ENCODE peak calls at places on chromosomes 7 and 10, in six cellular contexts. One of them, this sample, is unnamed. For H3K4me1, the result is how much of the 10 kb centered on the place peaks cover.

GRCh38 chr10:132841254-132841975 is 55.5 kb upstream of the NKX6-2 start:
- DNase-seq in body of pancreas: no peak
- DNase-seq in ovary: no peak
- DNase-seq in hepatocyte: no peak
- DNase-seq in mammary epithelial cell: no peak
- DNase-seq in A549: no peak
- DNase-seq in this sample: no peak

GRCh38 chr10:780536-781524 is 91.4 kb upstream of the DIP2C start:
- DNase-seq in mammary epithelial cell: no peak
- DNase-seq in ovary: no peak
- DNase-seq in hepatocyte: no peak
- DNase-seq in body of pancreas: no peak
- DNase-seq in A549: no peak
- DNase-seq in this sample: no peak

GRCh38 chr7:106430535-106431455 is 146.0 kb upstream of the NAMPT start:
- DNase-seq in ovary: no peak
- DNase-seq in mammary epithelial cell: no peak
- DNase-seq in body of pancreas: no peak
- DNase-seq in hepatocyte: no peak
- DNase-seq in A549: no peak
- DNase-seq in this sample: no peak

GRCh38 chr10:31204090-31204489 is 114.9 kb upstream of the ZEB1 start:
- DNase-seq in mammary epithelial cell: no peak
- DNase-seq in A549: no peak
- DNase-seq in body of pancreas: no peak
- DNase-seq in ovary: no peak
- DNase-seq in hepatocyte: no peak
- DNase-seq in this sample: no peak

GRCh38 chr10:68330852-68331454 is 911 bp upstream of the HNRNPH3 start:
- DNase-seq in body of pancreas: peak
- DNase-seq in A549: peak
- DNase-seq in mammary epithelial cell: no peak
- DNase-seq in ovary: peak
- DNase-seq in hepatocyte: peak
- DNase-seq in this sample: no peak

GRCh38 chr7:17651296-17651695 is 289.0 kb downstream of the SNX13 start:
- DNase-seq in A549: no peak
- DNase-seq in hepatocyte: no peak
- DNase-seq in body of pancreas: no peak
- DNase-seq in mammary epithelial cell: no peak
- DNase-seq in ovary: no peak
- DNase-seq in this sample: no peak

GRCh38 chr10:103793429-103793828 is 61.9 kb downstream of the SH3PXD2A start:
- DNase-seq in A549: peak
- DNase-seq in ovary: no peak
- DNase-seq in body of pancreas: no peak
- DNase-seq in mammary epithelial cell: no peak
- DNase-seq in hepatocyte: no peak
- DNase-seq in this sample: no peak

GRCh38 chr10:115981056-115981455 is 291.9 kb downstream of the GFRA1 start:
- DNase-seq in hepatocyte: no peak
- DNase-seq in mammary epithelial cell: no peak
- DNase-seq in body of pancreas: no peak
- DNase-seq in ovary: no peak
- DNase-seq in A549: no peak
- DNase-seq in this sample: no peak

GRCh38 chr10:109432281-109432680 is 491.0 kb downstream of the XPNPEP1 start:
- DNase-seq in A549: no peak
- DNase-seq in ovary: no peak
- DNase-seq in mammary epithelial cell: no peak
- DNase-seq in hepatocyte: no peak
- DNase-seq in body of pancreas: no peak
- DNase-seq in this sample: no peak

GRCh38 chr10:6920072-6921019 is 340.3 kb upstream of the PRKCQ start:
- DNase-seq in ovary: peak
- DNase-seq in hepatocyte: peak
- DNase-seq in A549: peak
- DNase-seq in mammary epithelial cell: peak
- DNase-seq in body of pancreas: peak
- DNase-seq in this sample: peak

GRCh38 chr10:96415896-96416554 is 57.2 kb upstream of the OPALIN start:
- DNase-seq in body of pancreas: no peak
- DNase-seq in hepatocyte: no peak
- DNase-seq in mammary epithelial cell: peak
- DNase-seq in A549: no peak
- DNase-seq in ovary: no peak
- DNase-seq in this sample: no peak

GRCh38 chr10:32327364-32327691 is 19.6 kb downstream of the EPC1 start:
- DNase-seq in body of pancreas: no peak
- DNase-seq in mammary epithelial cell: no peak
- DNase-seq in ovary: no peak
- DNase-seq in A549: no peak
- DNase-seq in hepatocyte: no peak
- DNase-seq in this sample: no peak

GRCh38 chr10:36023939-36024338 is 381.8 kb upstream of the FZD8 start:
- DNase-seq in ovary: no peak
- DNase-seq in body of pancreas: no peak
- DNase-seq in mammary epithelial cell: peak
- DNase-seq in hepatocyte: no peak
- DNase-seq in A549: peak
- DNase-seq in this sample: peak

GRCh38 chr7:43594020-43594419 is 11.1 kb downstream of the STK17A start:
- DNase-seq in hepatocyte: no peak
- DNase-seq in mammary epithelial cell: no peak
- DNase-seq in ovary: no peak
- DNase-seq in body of pancreas: no peak
- DNase-seq in A549: no peak
- DNase-seq in this sample: no peak
- H3K4me1 ChIP-seq in hepatocyte: under half
- H3K4me1 ChIP-seq in mammary epithelial cell: under half
- H3K4me1 ChIP-seq in ovary: under half
- H3K4me1 ChIP-seq in body of pancreas: under half
- H3K4me1 ChIP-seq in A549: under half
- H3K4me1 ChIP-seq in this sample: under half

GRCh38 chr7:151431768-151432311 is 8.1 kb downstream of the CRYGN start:
- DNase-seq in mammary epithelial cell: no peak
- DNase-seq in A549: no peak
- DNase-seq in ovary: no peak
- DNase-seq in hepatocyte: no peak
- DNase-seq in body of pancreas: no peak
- DNase-seq in this sample: no peak
- H3K4me1 ChIP-seq in mammary epithelial cell: under half
- H3K4me1 ChIP-seq in A549: under half
- H3K4me1 ChIP-seq in ovary: under half
- H3K4me1 ChIP-seq in hepatocyte: under half
- H3K4me1 ChIP-seq in body of pancreas: under half
- H3K4me1 ChIP-seq in this sample: under half

DNA sequence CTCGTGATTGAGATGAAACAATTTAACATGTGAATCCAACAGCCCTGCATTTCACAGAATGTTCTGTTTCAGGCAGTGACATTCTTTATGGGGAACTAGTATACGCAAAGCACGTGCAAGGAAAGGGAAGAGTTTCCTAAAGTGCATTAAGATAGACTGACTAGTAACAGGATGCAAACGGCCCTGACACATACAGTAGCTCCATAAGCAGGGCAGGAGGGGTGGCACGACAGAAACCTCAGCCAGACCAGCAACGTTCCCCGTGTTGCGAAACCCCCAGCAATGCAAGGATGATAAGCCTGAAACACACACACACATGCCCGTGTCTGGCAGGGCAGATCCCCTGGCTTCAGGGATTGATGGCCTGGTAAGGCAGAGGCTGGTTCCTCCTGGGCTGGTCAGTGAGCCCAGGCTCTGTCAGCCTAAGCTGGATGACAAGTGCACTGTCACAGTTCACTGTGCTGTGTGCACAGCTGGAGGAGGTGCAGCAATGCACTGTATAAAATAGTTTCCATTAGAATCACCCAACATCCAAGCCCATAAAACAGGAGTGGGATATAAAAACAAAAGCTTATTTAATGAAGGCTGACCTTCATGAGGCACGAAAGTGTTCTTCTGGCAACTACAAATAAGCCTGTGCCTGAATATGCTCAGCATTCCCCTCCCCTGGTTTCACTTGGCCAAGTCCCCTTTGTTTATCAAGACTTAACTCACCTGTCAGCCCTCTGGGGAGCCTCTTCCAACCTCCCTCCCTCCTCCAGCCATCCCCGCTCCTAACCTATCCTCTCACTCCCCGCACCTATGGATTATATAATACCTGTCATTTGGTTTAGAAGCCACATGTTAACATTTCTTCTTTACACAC is 88.8 kb downstream of the GSAP start:
- DNase-seq in A549: no peak
- DNase-seq in ovary: no peak
- DNase-seq in hepatocyte: peak
- DNase-seq in body of pancreas: no peak
- DNase-seq in mammary epithelial cell: peak
- DNase-seq in this sample: peak
- H3K4me1 ChIP-seq in A549: under half
- H3K4me1 ChIP-seq in ovary: under half
- H3K4me1 ChIP-seq in hepatocyte: under half
- H3K4me1 ChIP-seq in body of pancreas: under half
- H3K4me1 ChIP-seq in mammary epithelial cell: under half
- H3K4me1 ChIP-seq in this sample: under half

GRCh38 chr7:34133983-34134782 is 228.8 kb downstream of the BMPER start:
- DNase-seq in hepatocyte: peak
- DNase-seq in ovary: peak
- DNase-seq in mammary epithelial cell: peak
- DNase-seq in A549: peak
- DNase-seq in body of pancreas: peak
- DNase-seq in this sample: peak
- H3K4me1 ChIP-seq in hepatocyte: under half
- H3K4me1 ChIP-seq in ovary: under half
- H3K4me1 ChIP-seq in mammary epithelial cell: under half
- H3K4me1 ChIP-seq in A549: under half
- H3K4me1 ChIP-seq in body of pancreas: under half
- H3K4me1 ChIP-seq in this sample: under half

DNA sequence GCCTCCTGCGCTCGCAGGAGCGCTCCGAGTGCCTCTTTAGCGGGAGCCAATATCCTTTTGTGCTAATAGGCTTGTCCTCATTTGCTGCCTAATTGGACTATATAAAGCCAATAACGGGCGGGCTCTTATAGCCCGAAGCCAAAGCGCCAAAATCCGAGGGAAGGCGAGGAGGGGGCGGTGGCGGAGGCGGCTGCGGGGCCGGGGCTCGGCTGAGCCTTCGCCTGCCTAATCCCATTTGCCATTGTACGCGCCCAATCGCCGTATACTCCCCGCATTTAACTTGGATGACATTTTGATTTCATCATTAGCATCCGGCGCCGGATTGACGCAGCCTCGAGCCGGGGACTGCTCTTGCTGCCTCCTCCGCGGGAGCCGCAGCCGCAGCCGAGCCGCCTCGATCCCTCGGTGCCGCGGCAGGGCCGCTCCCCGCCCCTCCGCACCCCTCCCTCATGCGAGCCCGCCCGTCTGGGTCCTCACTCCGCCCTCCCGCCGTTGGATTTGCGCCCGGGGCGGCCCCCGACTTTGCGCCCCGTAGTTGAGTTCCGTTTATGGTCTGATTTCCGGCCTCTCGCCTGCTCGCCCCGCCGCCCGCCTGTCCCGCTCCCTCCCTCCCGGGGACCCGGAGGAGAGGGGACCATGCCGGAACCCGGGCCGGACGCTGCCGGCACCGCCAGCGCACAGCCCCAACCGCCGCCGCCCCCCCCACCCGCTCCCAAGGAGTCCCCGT is at the start of gene HMX3:
- DNase-seq in mammary epithelial cell: peak
- DNase-seq in hepatocyte: no peak
- DNase-seq in ovary: no peak
- DNase-seq in body of pancreas: no peak
- DNase-seq in A549: no peak
- DNase-seq in this sample: no peak
- H3K4me1 ChIP-seq in mammary epithelial cell: under half
- H3K4me1 ChIP-seq in hepatocyte: under half
- H3K4me1 ChIP-seq in ovary: under half
- H3K4me1 ChIP-seq in body of pancreas: half or more
- H3K4me1 ChIP-seq in A549: under half
- H3K4me1 ChIP-seq in this sample: under half